ENCODE peak calls at places on chromosomes 5 and 9, in nine cellular contexts. C is GM12891; G is neural crest cell; I is fibroblast of the conjunctiva; N is CD4-positive, CD25-positive, alpha-beta regulatory T cell; F is cardiac fibroblast; V is hippocampal formation; B is mucosa of gallbladder; O is activated CD8-positive, alpha-beta memory T cell treated with anti-CD3 and anti-CD28 coated beads for 48 hours. S is an unnamed sample.

GRCh38 chr5:96788112-96788749 is 19.5 kb downstream of the ERAP1 start:
- DNase-seq in N (no peak), B (no peak), F (peak), G (no peak), V (no peak), I (no peak), C (no peak), O (no peak), S (no peak)

GRCh38 chr9:3664044-3664443 is 138.2 kb upstream of the RFX3 start:
- DNase-seq in F (no peak), I (no peak), N (no peak), V (no peak), B (no peak), G (no peak), O (no peak), C (no peak), S (no peak)

GRCh38 chr5:74310967-74311930 is 329.3 kb downstream of the ENC1 start:
- DNase-seq in F (no peak), I (no peak), B (no peak), N (no peak), C (no peak), V (no peak), O (no peak), G (no peak), S (no peak)

GRCh38 chr9:127637322-127637847 is 25.3 kb downstream of the STXBP1 start:
- DNase-seq in C (no peak), B (peak), N (no peak), F (peak), I (peak), G (no peak), O (no peak), V (no peak), S (peak)

GRCh38 chr5:169804861-169805260 is 167.8 kb downstream of the DOCK2 start:
- DNase-seq in V (no peak), B (no peak), C (no peak), I (no peak), G (no peak), N (no peak), O (no peak), F (peak), S (no peak)

GRCh38 chr5:167743685-167744084 is 547.8 kb upstream of the WWC1 start:
- DNase-seq in I (peak), O (no peak), V (no peak), C (no peak), F (peak), B (no peak), N (no peak), G (no peak), S (peak)

GRCh38 chr5:137122075-137122474 is 377.1 kb downstream of the SPOCK1 start:
- DNase-seq in I (peak), O (no peak), C (no peak), F (peak), V (no peak), B (no peak), N (no peak), G (no peak), S (peak)

GRCh38 chr5:124372457-124372856 is 374.0 kb downstream of the ZNF608 start:
- DNase-seq in V (no peak), N (no peak), I (no peak), O (no peak), G (no peak), F (no peak), C (no peak), B (no peak), S (no peak)

GRCh38 chr9:93120846-93121315 is 13.2 kb downstream of the NINJ1 start:
- DNase-seq in F (no peak), B (no peak), C (no peak), O (no peak), N (no peak), V (no peak), G (no peak), I (no peak), S (no peak)

GRCh38 chr5:61790678-61791077 is 458.6 kb downstream of the ZSWIM6 start:
- DNase-seq in B (peak), V (no peak), N (no peak), O (no peak), I (no peak), F (no peak), G (no peak), C (no peak), S (no peak)

GRCh38 chr9:79353856-79354520 is 217.8 kb upstream of the TLE4 start:
- DNase-seq in I (no peak), V (no peak), G (no peak), F (peak), N (no peak), O (no peak), B (no peak), C (no peak), S (peak)

GRCh38 chr5:149201121-149201637 is 59.9 kb downstream of the ABLIM3 start:
- DNase-seq in N (no peak), B (no peak), G (no peak), I (no peak), V (no peak), C (no peak), F (no peak), O (no peak), S (no peak)

GRCh38 chr9:106632621-106633020 is 230.3 kb upstream of the ZNF462 start:
- DNase-seq in C (no peak), I (no peak), N (no peak), B (no peak), F (no peak), G (no peak), O (no peak), V (no peak), S (no peak)

GRCh38 chr9:97418894-97419293 is 7.0 kb downstream of the TDRD7 start:
- DNase-seq in C (no peak), G (no peak), O (no peak), V (no peak), I (no peak), F (no peak), B (no peak), N (no peak), S (no peak)

GRCh38 chr5:36242534-36243144 is 914 bp upstream of the NADK2 start:
- DNase-seq in G (no peak), N (peak), B (no peak), C (no peak), O (peak), V (no peak), I (no peak), F (no peak), S (peak)

GRCh38 chr5:97412959-97413358 is 229.9 kb upstream of the RIOK2 start:
- DNase-seq in F (no peak), C (no peak), G (no peak), B (no peak), V (no peak), O (no peak), I (no peak), N (no peak), S (no peak)

GRCh38 chr9:105242557-105242956 is 1.9 kb upstream of the SLC44A1 start:
- DNase-seq in N (no peak), O (no peak), F (peak), G (no peak), C (no peak), V (no peak), B (no peak), I (no peak), S (no peak)

GRCh38 chr9:85024374-85024773 is 354.8 kb downstream of the NTRK2 start:
- DNase-seq in F (no peak), N (no peak), G (no peak), V (peak), B (no peak), C (no peak), I (no peak), O (no peak), S (no peak)

GRCh38 chr9:38109601-38110000 is 40.6 kb upstream of the SHB start:
- DNase-seq in V (no peak), I (no peak), N (no peak), O (no peak), B (no peak), F (no peak), G (no peak), C (no peak), S (no peak)

GRCh38 chr5:58231041-58231440 is 228.8 kb downstream of the PLK2 start:
- DNase-seq in V (no peak), G (no peak), B (no peak), O (no peak), I (no peak), N (no peak), F (no peak), C (no peak), S (no peak)

GRCh38 chr5:133794066-133794465 is 174.4 kb downstream of the C5orf15 start:
- DNase-seq in O (no peak), V (no peak), G (no peak), C (no peak), B (no peak), I (no peak), N (no peak), F (no peak), S (no peak)

GRCh38 chr9:9552665-9553064 is 1060.1 kb downstream of the PTPRD start:
- DNase-seq in V (no peak), C (no peak), G (no peak), N (no peak), O (no peak), I (no peak), B (no peak), F (no peak), S (no peak)

GRCh38 chr5:77846422-77847128 is 70.4 kb upstream of the TBCA start:
- DNase-seq in O (no peak), F (no peak), V (no peak), I (no peak), B (no peak), C (no peak), G (peak), N (no peak), S (no peak)

GRCh38 chr5:181200816-181201215 is 4.2 kb downstream of the TRIM7 start:
- DNase-seq in B (no peak), V (no peak), C (no peak), G (no peak), I (no peak), F (no peak), N (no peak), O (no peak), S (no peak)

GRCh38 chr5:157335534-157336422 is 69.9 kb downstream of the CYFIP2 start:
- DNase-seq in G (no peak), C (no peak), V (no peak), F (no peak), O (no peak), I (peak), B (no peak), N (no peak), S (peak)

GRCh38 chr5:6652025-6652424 is 18.8 kb downstream of the SRD5A1 start:
- DNase-seq in N (no peak), I (no peak), O (no peak), V (no peak), F (no peak), B (no peak), G (no peak), C (no peak), S (no peak)

GRCh38 chr5:16980983-16981382 is 44.9 kb upstream of the MYO10 start:
- DNase-seq in N (no peak), C (no peak), F (no peak), O (no peak), I (no peak), B (no peak), G (no peak), V (no peak), S (no peak)

GRCh38 chr9:126695186-126696090 is 81.7 kb downstream of the LMX1B start:
- DNase-seq in O (no peak), N (no peak), C (no peak), F (no peak), G (no peak), V (no peak), I (no peak), B (no peak), S (no peak)

GRCh38 chr5:31741496-31741895 is 102.6 kb downstream of the PDZD2 start:
- DNase-seq in O (no peak), B (no peak), F (no peak), C (no peak), G (no peak), N (no peak), V (peak), I (no peak), S (no peak)

GRCh38 chr5:29162297-29162696 is 2031.2 kb upstream of the CDH6 start:
- DNase-seq in B (no peak), G (no peak), F (no peak), O (no peak), C (no peak), N (no peak), I (no peak), V (no peak), S (no peak)

GRCh38 chr5:65880673-65881072 is 45.7 kb upstream of the ERBIN start:
- DNase-seq in V (no peak), O (no peak), G (no peak), F (no peak), I (peak), B (no peak), C (no peak), N (no peak), S (no peak)

GRCh38 chr5:135213466-135214239 is 179.6 kb upstream of the PITX1 start:
- DNase-seq in O (no peak), F (no peak), N (no peak), I (no peak), V (no peak), B (no peak), C (no peak), G (no peak), S (no peak)

GRCh38 chr9:81410201-81410600 is 279.1 kb downstream of the TLE1 start:
- DNase-seq in F (no peak), B (no peak), N (no peak), O (no peak), G (no peak), V (no peak), C (no peak), I (no peak), S (peak)

GRCh38 chr9:22044583-22044982 is 35.5 kb upstream of the CDKN2B start:
- DNase-seq in O (no peak), B (no peak), C (no peak), G (no peak), I (no peak), F (peak), N (no peak), V (no peak), S (peak)

GRCh38 chr5:168706655-168707069 is 127.5 kb upstream of the PANK3 start:
- DNase-seq in N (no peak), B (peak), I (no peak), G (peak), V (peak), F (peak), C (no peak), O (no peak), S (peak)

GRCh38 chr5:158155811-158156495 is 297.0 kb upstream of the CLINT1 start:
- DNase-seq in F (no peak), N (no peak), O (no peak), V (no peak), B (no peak), C (no peak), I (no peak), G (no peak), S (no peak)

S was measured in AG20443.